ENCODE peak calls at places on chromosomes 13 and 19, in nine cellular contexts. V is ovary, H is suprapubic skin, K is tibial nerve, A is transverse colon, U is stomach, Q is HepG2, P is H1, L is upper lobe of left lung. T is an unnamed sample.
A peak's percentile ranks its signal among the peaks of the same experiment; 100 is the strongest.

GRCh38 chr19:2302319-2303208 is 5.4 kb downstream of the LINGO3 start:
- DNase-seq in V (no peak), H (no peak), K (no peak), A (peak; percentile 52), U (peak; percentile 47), Q (no peak), P (no peak), L (peak; percentile 87), T (no peak)

GRCh38 chr19:437027-437426 is 23.8 kb downstream of the SHC2 start:
- DNase-seq in V (no peak), H (no peak), K (no peak), A (no peak), U (no peak), Q (no peak), P (no peak), L (peak; percentile 42), T (no peak)

GRCh38 chr13:94710081-94710809 is 2.1 kb downstream of the SOX21 start:
- DNase-seq in V (no peak), H (no peak), K (no peak), A (no peak), U (no peak), Q (no peak), P (no peak), L (no peak), T (peak; percentile 74)

GRCh38 chr13:50575138-50575537 is 268.4 kb downstream of the DLEU7 start:
- DNase-seq in V (no peak), H (no peak), K (no peak), A (no peak), U (no peak), Q (peak; percentile 40), P (no peak), L (no peak), T (no peak)

GRCh38 chr19:30450101-30450500 is 77.9 kb downstream of the ZNF536 start:
- DNase-seq in V (peak; percentile 61), H (no peak), K (no peak), A (peak; percentile 17), U (no peak), Q (no peak), P (peak; percentile 15), L (no peak), T (no peak)

GRCh38 chr13:48265217-48265815 is 32.3 kb downstream of the ITM2B start:
- DNase-seq in V (no peak), H (no peak), K (no peak), A (peak; percentile 9), U (no peak), Q (no peak), P (no peak), L (no peak), T (no peak)

GRCh38 chr13:74573654-74574053 is 439.4 kb upstream of the KLF12 start:
- DNase-seq in V (no peak), H (no peak), K (no peak), A (no peak), U (no peak), Q (peak; percentile 3), P (no peak), L (peak; percentile 27), T (no peak)

GRCh38 chr13:42211704-42212103 is 60.2 kb upstream of the AKAP11 start:
- DNase-seq in V (no peak), H (no peak), K (no peak), A (no peak), U (no peak), Q (no peak), P (no peak), L (no peak), T (no peak)

GRCh38 chr19:7670150-7670784 is 1.4 kb downstream of the RETN start:
- DNase-seq in V (no peak), H (no peak), K (no peak), A (no peak), U (no peak), Q (no peak), P (no peak), L (peak; percentile 90), T (no peak)

GRCh38 chr13:74767031-74767430 is 632.8 kb upstream of the KLF12 start:
- DNase-seq in V (no peak), H (no peak), K (no peak), A (no peak), U (no peak), Q (no peak), P (no peak), L (no peak), T (no peak)

GRCh38 chr19:40583283-40583682 is 6.6 kb downstream of the SHKBP1 start:
- DNase-seq in V (no peak), H (no peak), K (no peak), A (no peak), U (no peak), Q (no peak), P (no peak), L (no peak), T (no peak)

GRCh38 chr13:49620170-49620621 is 8.1 kb upstream of the ARL11 start:
- DNase-seq in V (peak; percentile 46), H (no peak), K (no peak), A (peak; percentile 33), U (no peak), Q (no peak), P (no peak), L (peak; percentile 69), T (no peak)

GRCh38 chr13:110465696-110466095 is 95.8 kb downstream of the RAB20 start:
- DNase-seq in V (no peak), H (no peak), K (no peak), A (no peak), U (no peak), Q (no peak), P (no peak), L (no peak), T (no peak)

GRCh38 chr13:20231839-20232555 is at the start of gene GJB6:
- DNase-seq in V (no peak), H (peak; percentile 58), K (no peak), A (peak; percentile 32), U (peak; percentile 31), Q (no peak), P (peak; percentile 5), L (peak; percentile 88), T (no peak)
- H3K27me3 ChIP-seq in V (no peaks in the 10 kb centered on the region), H (peaks cover 37% of the 10 kb centered on the region), K (peaks cover 51% of the 10 kb centered on the region), A (peaks cover 62% of the 10 kb centered on the region), U (peaks cover 66% of the 10 kb centered on the region), Q (peaks cover 34% of the 10 kb centered on the region), P (peaks cover 48% of the 10 kb centered on the region), L (peaks cover 22% of the 10 kb centered on the region), T (peaks cover 72% of the 10 kb centered on the region)

DNA sequence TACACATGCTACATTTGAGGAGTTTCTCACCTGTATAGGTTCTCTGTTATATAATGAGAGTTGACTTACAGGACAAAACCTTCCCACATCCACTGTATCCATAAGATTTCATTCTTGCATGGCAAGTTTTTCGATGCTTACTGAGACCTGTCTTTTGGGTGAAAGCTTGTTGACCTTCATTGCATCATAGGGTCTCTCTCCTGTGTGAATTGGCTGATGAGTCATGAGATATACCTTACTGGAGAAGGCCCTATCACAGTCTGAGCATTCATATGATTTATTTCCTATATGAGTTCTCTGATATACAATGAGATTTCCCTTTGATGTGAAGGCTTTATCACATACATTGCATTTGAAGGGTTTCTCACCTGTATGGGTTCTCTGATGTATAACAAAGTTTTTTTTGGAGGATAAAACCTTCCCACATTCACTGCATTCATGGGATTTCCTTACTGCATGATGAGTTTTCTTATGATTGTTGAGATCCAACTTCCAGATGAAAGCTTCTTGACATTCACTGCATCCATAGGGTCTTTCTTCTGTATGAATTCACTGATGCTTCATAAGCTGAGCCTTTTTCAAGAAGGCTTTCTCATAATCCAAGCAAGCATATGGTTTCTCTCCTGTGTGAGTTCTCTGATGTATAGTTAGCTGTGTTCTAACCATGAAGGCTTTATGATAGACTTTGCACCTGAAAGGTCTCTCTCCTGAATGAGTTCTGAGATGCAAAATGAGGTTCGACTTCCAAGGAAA is 25.7 kb downstream of the ZNF577 start:
- DNase-seq in V (no peak), H (no peak), K (no peak), A (no peak), U (no peak), Q (no peak), P (no peak), L (no peak), T (no peak)
- TF ChIP-seq EP300 in V (no peak), H (no peak), K (no peak), A (no peak), U (no peak), Q (no peak), P (no peak), L (no peak), T (no peak)

DNA sequence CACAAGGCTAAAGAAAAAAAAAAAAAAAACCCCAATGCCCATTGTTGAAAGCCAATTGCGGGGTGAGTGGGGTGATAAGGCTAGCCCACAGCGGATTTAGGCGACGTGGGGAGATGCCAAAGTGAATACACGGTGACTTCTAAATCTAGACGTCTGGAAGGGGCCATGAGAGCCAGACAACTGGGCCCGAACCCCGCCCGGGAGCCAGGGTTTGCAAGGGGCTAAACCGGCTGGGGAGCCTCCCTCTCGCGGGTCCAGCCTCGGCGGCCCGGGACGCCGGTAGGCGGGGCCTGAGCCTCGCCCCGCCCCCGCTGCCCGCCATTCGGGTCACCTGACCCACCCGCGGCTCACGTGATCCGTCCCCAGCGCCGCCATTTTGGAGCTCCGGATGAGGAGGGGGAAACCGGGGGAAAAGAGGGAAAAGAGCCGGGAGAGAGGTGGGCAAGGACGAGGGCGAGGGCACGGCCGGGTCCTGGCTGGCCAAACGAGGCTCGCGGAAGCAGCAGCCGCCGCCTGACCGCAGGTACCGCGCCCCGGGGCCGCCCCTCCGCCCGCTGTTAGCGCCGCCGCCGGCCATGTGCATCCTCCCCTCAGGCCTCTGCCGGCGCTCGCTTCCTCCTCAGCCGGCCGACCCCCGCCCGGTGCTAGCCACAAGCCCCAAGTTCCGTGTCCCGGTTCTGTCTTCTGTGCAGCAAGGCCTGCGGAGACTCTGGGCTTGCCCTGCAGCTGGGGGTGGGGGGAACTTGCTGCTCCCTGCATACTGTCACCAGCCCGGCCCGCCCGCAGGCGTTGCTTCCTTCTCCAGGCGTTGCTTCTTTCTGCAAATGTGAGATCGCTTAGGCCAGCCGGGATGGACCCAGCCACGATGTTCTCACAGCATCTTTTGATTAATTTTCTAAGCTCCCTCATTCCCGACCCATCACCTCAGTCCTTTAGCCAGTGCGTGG is at the start of gene ZNF507:
- DNase-seq in V (peak; percentile 91), H (peak; percentile 91), K (peak; percentile 70), A (peak; percentile 85), U (peak; percentile 85), Q (peak; percentile 59), P (peak; percentile 23), L (peak; percentile 97), T (peak; percentile 94)
- TF ChIP-seq POLR2A in V (no peak), H (no peak), K (no peak), A (no peak), U (no peak), Q (peak; percentile 58), P (peak; percentile 88), L (peak; percentile 43), T (no peak)

DNA sequence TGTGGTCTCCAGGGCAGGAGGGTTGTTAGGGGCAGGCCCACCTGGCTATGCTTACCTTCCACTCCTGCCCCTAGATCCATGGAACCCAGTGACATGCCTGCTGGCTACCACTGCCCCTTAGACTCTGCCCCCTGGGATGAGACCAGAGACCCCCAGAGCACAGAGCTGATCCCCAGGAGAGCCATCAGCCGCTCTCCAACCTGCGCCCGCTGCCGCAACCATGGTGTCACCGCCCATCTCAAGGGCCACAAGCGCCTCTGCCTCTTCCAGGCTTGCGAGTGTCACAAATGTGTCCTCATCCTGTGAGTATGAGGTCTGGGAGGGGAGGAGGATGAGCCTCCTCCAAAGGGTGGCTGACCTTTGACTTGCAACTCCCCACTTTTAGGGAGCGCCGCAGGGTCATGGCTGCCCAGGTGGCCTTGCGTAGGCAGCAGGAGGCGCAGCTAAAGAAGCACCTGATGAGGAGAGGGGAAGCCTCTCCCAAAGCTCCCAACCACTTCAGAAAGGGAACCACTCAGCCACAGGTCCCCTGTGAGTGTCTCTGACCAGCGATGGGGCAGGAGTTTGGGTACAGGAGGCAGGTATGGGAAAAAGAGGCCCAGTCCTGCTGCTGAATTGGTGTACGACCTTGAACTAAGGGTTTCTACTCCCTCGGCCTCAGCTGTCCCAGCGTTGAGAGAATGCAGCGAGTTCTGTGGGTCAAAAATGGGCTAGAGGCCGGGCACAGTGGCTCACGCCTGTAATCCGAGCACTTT is 2.7 kb downstream of the DMRTC2 start:
- DNase-seq in V (no peak), H (no peak), K (no peak), A (no peak), U (no peak), Q (no peak), P (no peak), L (peak; percentile 54), T (no peak)
- H3K27me3 ChIP-seq in V (no peaks in the 10 kb centered on the region), H (peaks cover 8% of the 10 kb centered on the region), K (peaks cover 23% of the 10 kb centered on the region), A (peaks cover 21% of the 10 kb centered on the region), U (peaks cover 30% of the 10 kb centered on the region), Q (peaks cover 29% of the 10 kb centered on the region), P (no peaks in the 10 kb centered on the region), L (no peaks in the 10 kb centered on the region), T (no peaks in the 10 kb centered on the region)